ENCODE peak calls at places on chromosomes 4 and X, in seven cellular contexts. One of them, this sample, is unnamed.

GRCh38 chrX:20718592-20718991 is 451.9 kb upstream of the RPS6KA3 start:
- DNase-seq in brain microvascular endothelial cell: no peak
- DNase-seq in stimulated activated CD4-positive, alpha-beta T cell treated with anti-CD3 and anti-CD28 coated beads, Interleukin-2, amount 100 ng/mL, for 24 hours: no peak
- DNase-seq in NCI-H1092 treated with DMSO at 0.1 percent for 48 hours: no peak
- DNase-seq in heart right ventricle: no peak
- DNase-seq in posterior cingulate gyrus: no peak
- DNase-seq in AG20443: no peak
- DNase-seq in this sample: no peak

GRCh38 chr4:158428242-158428641 is 93.4 kb upstream of the RXFP1 start:
- DNase-seq in brain microvascular endothelial cell: no peak
- DNase-seq in stimulated activated CD4-positive, alpha-beta T cell treated with anti-CD3 and anti-CD28 coated beads, Interleukin-2, amount 100 ng/mL, for 24 hours: no peak
- DNase-seq in NCI-H1092 treated with DMSO at 0.1 percent for 48 hours: no peak
- DNase-seq in heart right ventricle: no peak
- DNase-seq in posterior cingulate gyrus: no peak
- DNase-seq in AG20443: peak
- DNase-seq in this sample: no peak

GRCh38 chrX:5876984-5877655 is 351.5 kb downstream of the NLGN4X start:
- DNase-seq in brain microvascular endothelial cell: no peak
- DNase-seq in stimulated activated CD4-positive, alpha-beta T cell treated with anti-CD3 and anti-CD28 coated beads, Interleukin-2, amount 100 ng/mL, for 24 hours: no peak
- DNase-seq in NCI-H1092 treated with DMSO at 0.1 percent for 48 hours: peak
- DNase-seq in heart right ventricle: no peak
- DNase-seq in posterior cingulate gyrus: peak
- DNase-seq in AG20443: peak
- DNase-seq in this sample: no peak

GRCh38 chrX:37302569-37302968 is 46.6 kb upstream of the PRRG1 start:
- DNase-seq in brain microvascular endothelial cell: peak
- DNase-seq in stimulated activated CD4-positive, alpha-beta T cell treated with anti-CD3 and anti-CD28 coated beads, Interleukin-2, amount 100 ng/mL, for 24 hours: no peak
- DNase-seq in NCI-H1092 treated with DMSO at 0.1 percent for 48 hours: no peak
- DNase-seq in heart right ventricle: peak
- DNase-seq in posterior cingulate gyrus: peak
- DNase-seq in AG20443: peak
- DNase-seq in this sample: no peak

GRCh38 chr4:97593248-97593647 is 550.0 kb downstream of the STPG2 start:
- DNase-seq in brain microvascular endothelial cell: no peak
- DNase-seq in stimulated activated CD4-positive, alpha-beta T cell treated with anti-CD3 and anti-CD28 coated beads, Interleukin-2, amount 100 ng/mL, for 24 hours: no peak
- DNase-seq in NCI-H1092 treated with DMSO at 0.1 percent for 48 hours: no peak
- DNase-seq in heart right ventricle: no peak
- DNase-seq in posterior cingulate gyrus: no peak
- DNase-seq in AG20443: peak
- DNase-seq in this sample: no peak

GRCh38 chr4:168409089-168409801 is 71.0 kb downstream of the DDX60L start:
- DNase-seq in brain microvascular endothelial cell: no peak
- DNase-seq in stimulated activated CD4-positive, alpha-beta T cell treated with anti-CD3 and anti-CD28 coated beads, Interleukin-2, amount 100 ng/mL, for 24 hours: no peak
- DNase-seq in NCI-H1092 treated with DMSO at 0.1 percent for 48 hours: no peak
- DNase-seq in heart right ventricle: no peak
- DNase-seq in posterior cingulate gyrus: no peak
- DNase-seq in AG20443: peak
- DNase-seq in this sample: no peak

GRCh38 chr4:88900432-88900831 is 156.6 kb downstream of the FAM13A start:
- DNase-seq in brain microvascular endothelial cell: peak
- DNase-seq in stimulated activated CD4-positive, alpha-beta T cell treated with anti-CD3 and anti-CD28 coated beads, Interleukin-2, amount 100 ng/mL, for 24 hours: no peak
- DNase-seq in NCI-H1092 treated with DMSO at 0.1 percent for 48 hours: no peak
- DNase-seq in heart right ventricle: no peak
- DNase-seq in posterior cingulate gyrus: no peak
- DNase-seq in AG20443: no peak
- DNase-seq in this sample: no peak

GRCh38 chrX:150254909-150255308 is 108.2 kb upstream of the MAMLD1 start:
- DNase-seq in brain microvascular endothelial cell: no peak
- DNase-seq in stimulated activated CD4-positive, alpha-beta T cell treated with anti-CD3 and anti-CD28 coated beads, Interleukin-2, amount 100 ng/mL, for 24 hours: no peak
- DNase-seq in NCI-H1092 treated with DMSO at 0.1 percent for 48 hours: no peak
- DNase-seq in heart right ventricle: no peak
- DNase-seq in posterior cingulate gyrus: no peak
- DNase-seq in AG20443: no peak
- DNase-seq in this sample: no peak

GRCh38 chrX:68898661-68899060 is 69.8 kb downstream of the EFNB1 start:
- DNase-seq in brain microvascular endothelial cell: no peak
- DNase-seq in stimulated activated CD4-positive, alpha-beta T cell treated with anti-CD3 and anti-CD28 coated beads, Interleukin-2, amount 100 ng/mL, for 24 hours: no peak
- DNase-seq in NCI-H1092 treated with DMSO at 0.1 percent for 48 hours: no peak
- DNase-seq in heart right ventricle: no peak
- DNase-seq in posterior cingulate gyrus: no peak
- DNase-seq in AG20443: no peak
- DNase-seq in this sample: no peak

GRCh38 chr4:14000091-14000814 is 372.7 kb upstream of the BOD1L1 start:
- DNase-seq in brain microvascular endothelial cell: no peak
- DNase-seq in stimulated activated CD4-positive, alpha-beta T cell treated with anti-CD3 and anti-CD28 coated beads, Interleukin-2, amount 100 ng/mL, for 24 hours: no peak
- DNase-seq in NCI-H1092 treated with DMSO at 0.1 percent for 48 hours: no peak
- DNase-seq in heart right ventricle: no peak
- DNase-seq in posterior cingulate gyrus: no peak
- DNase-seq in AG20443: no peak
- DNase-seq in this sample: no peak

GRCh38 chr4:164952551-164952950 is 24.9 kb downstream of the TRIM61 start:
- DNase-seq in brain microvascular endothelial cell: no peak
- DNase-seq in stimulated activated CD4-positive, alpha-beta T cell treated with anti-CD3 and anti-CD28 coated beads, Interleukin-2, amount 100 ng/mL, for 24 hours: no peak
- DNase-seq in NCI-H1092 treated with DMSO at 0.1 percent for 48 hours: no peak
- DNase-seq in heart right ventricle: no peak
- DNase-seq in posterior cingulate gyrus: no peak
- DNase-seq in AG20443: no peak
- DNase-seq in this sample: no peak

GRCh38 chr4:81796790-81797528 is 325.3 kb upstream of the RASGEF1B start:
- DNase-seq in brain microvascular endothelial cell: no peak
- DNase-seq in stimulated activated CD4-positive, alpha-beta T cell treated with anti-CD3 and anti-CD28 coated beads, Interleukin-2, amount 100 ng/mL, for 24 hours: no peak
- DNase-seq in NCI-H1092 treated with DMSO at 0.1 percent for 48 hours: no peak
- DNase-seq in heart right ventricle: no peak
- DNase-seq in posterior cingulate gyrus: no peak
- DNase-seq in AG20443: no peak
- DNase-seq in this sample: no peak

GRCh38 chr4:83961575-83961974 is 425.7 kb downstream of the GPAT3 start:
- DNase-seq in brain microvascular endothelial cell: peak
- DNase-seq in stimulated activated CD4-positive, alpha-beta T cell treated with anti-CD3 and anti-CD28 coated beads, Interleukin-2, amount 100 ng/mL, for 24 hours: no peak
- DNase-seq in NCI-H1092 treated with DMSO at 0.1 percent for 48 hours: no peak
- DNase-seq in heart right ventricle: no peak
- DNase-seq in posterior cingulate gyrus: no peak
- DNase-seq in AG20443: peak
- DNase-seq in this sample: no peak

GRCh38 chr4:144449623-144450022 is 196.3 kb upstream of the HHIP start:
- DNase-seq in brain microvascular endothelial cell: no peak
- DNase-seq in stimulated activated CD4-positive, alpha-beta T cell treated with anti-CD3 and anti-CD28 coated beads, Interleukin-2, amount 100 ng/mL, for 24 hours: no peak
- DNase-seq in NCI-H1092 treated with DMSO at 0.1 percent for 48 hours: no peak
- DNase-seq in heart right ventricle: no peak
- DNase-seq in posterior cingulate gyrus: no peak
- DNase-seq in AG20443: peak
- DNase-seq in this sample: peak

GRCh38 chr4:189124149-189124758 is 816.4 kb upstream of the FRG1 start:
- DNase-seq in brain microvascular endothelial cell: peak
- DNase-seq in stimulated activated CD4-positive, alpha-beta T cell treated with anti-CD3 and anti-CD28 coated beads, Interleukin-2, amount 100 ng/mL, for 24 hours: no peak
- DNase-seq in NCI-H1092 treated with DMSO at 0.1 percent for 48 hours: peak
- DNase-seq in heart right ventricle: no peak
- DNase-seq in posterior cingulate gyrus: peak
- DNase-seq in AG20443: peak
- DNase-seq in this sample: no peak

GRCh38 chrX:115897956-115898355 is 272.6 kb upstream of the AGTR2 start:
- DNase-seq in brain microvascular endothelial cell: no peak
- DNase-seq in stimulated activated CD4-positive, alpha-beta T cell treated with anti-CD3 and anti-CD28 coated beads, Interleukin-2, amount 100 ng/mL, for 24 hours: no peak
- DNase-seq in NCI-H1092 treated with DMSO at 0.1 percent for 48 hours: no peak
- DNase-seq in heart right ventricle: no peak
- DNase-seq in posterior cingulate gyrus: no peak
- DNase-seq in AG20443: no peak
- DNase-seq in this sample: no peak

GRCh38 chrX:84219551-84219950 is 31.6 kb upstream of the RPS6KA6 start:
- DNase-seq in brain microvascular endothelial cell: no peak
- DNase-seq in stimulated activated CD4-positive, alpha-beta T cell treated with anti-CD3 and anti-CD28 coated beads, Interleukin-2, amount 100 ng/mL, for 24 hours: no peak
- DNase-seq in NCI-H1092 treated with DMSO at 0.1 percent for 48 hours: no peak
- DNase-seq in heart right ventricle: no peak
- DNase-seq in posterior cingulate gyrus: no peak
- DNase-seq in AG20443: no peak
- DNase-seq in this sample: no peak

This sample was measured in LoVo.